ENCODE peak calls at places on chromosomes 6 and 20, in five cellular contexts. C is fibroblast of pulmonary artery, Q is upper lobe of right lung, U is AG10803, O is BE2C. Z is an unnamed sample.
A peak's percentile ranks its signal among the peaks of the same experiment; 100 is the strongest.

GRCh38 chr20:56691325-56691990 is 62.4 kb downstream of the TFAP2C start:
- DNase-seq in C (no peak), Q (no peak), U (no peak), O (no peak), Z (no peak)

GRCh38 chr6:21138359-21139094 is 455.0 kb upstream of the SOX4 start:
- DNase-seq in C (peak; percentile 10), Q (no peak), U (peak; percentile 56), O (no peak), Z (no peak)

GRCh38 chr20:63441777-63442493 is 30.5 kb downstream of the KCNQ2 start:
- DNase-seq in C (peak; percentile 33), Q (no peak), U (peak; percentile 13), O (peak; percentile 90), Z (peak; percentile 60)

GRCh38 chr6:105402090-105402980 is 547 bp downstream of the PREP start:
- DNase-seq in C (peak; percentile 49), Q (peak; percentile 62), U (peak; percentile 52), O (no peak), Z (peak; percentile 65)

GRCh38 chr20:57587278-57587988 is 26.5 kb downstream of the PCK1 start:
- DNase-seq in C (no peak), Q (no peak), U (no peak), O (no peak), Z (no peak)

GRCh38 chr6:35745480-35745879 is 8.6 kb downstream of the ARMC12 start:
- DNase-seq in C (no peak), Q (no peak), U (no peak), O (no peak), Z (no peak)

GRCh38 chr6:138382498-138383265 is 5.0 kb downstream of the SMIM28 start:
- DNase-seq in C (no peak), Q (no peak), U (no peak), O (no peak), Z (no peak)

GRCh38 chr20:31606928-31607639 is 2.0 kb downstream of the ID1 start:
- DNase-seq in C (peak; percentile 92), Q (peak; percentile 74), U (peak; percentile 41), O (peak; percentile 77), Z (no peak)

GRCh38 chr6:56091159-56091869 is 156.1 kb downstream of the COL21A1 start:
- DNase-seq in C (peak; percentile 88), Q (no peak), U (peak; percentile 86), O (no peak), Z (no peak)

GRCh38 chr6:170436209-170436809 is 116.8 kb downstream of the PSMB1 start:
- DNase-seq in C (no peak), Q (no peak), U (no peak), O (no peak), Z (no peak)

GRCh38 chr6:42320762-42321161 is 103.1 kb upstream of the MRPS10 start:
- DNase-seq in C (peak; percentile 56), Q (no peak), U (no peak), O (no peak), Z (no peak)

GRCh38 chr6:42318485-42318884 is 100.8 kb upstream of the MRPS10 start:
- DNase-seq in C (no peak), Q (no peak), U (no peak), O (no peak), Z (no peak)

GRCh38 chr6:42321976-42322375 is 104.3 kb upstream of the MRPS10 start:
- DNase-seq in C (no peak), Q (no peak), U (no peak), O (no peak), Z (no peak)

GRCh38 chr6:42326248-42326647 is 108.6 kb upstream of the MRPS10 start:
- DNase-seq in C (no peak), Q (no peak), U (no peak), O (no peak), Z (no peak)

GRCh38 chr6:42322676-42323075 is 105.0 kb upstream of the MRPS10 start:
- DNase-seq in C (no peak), Q (no peak), U (no peak), O (no peak), Z (no peak)
- TF ChIP-seq CTCF in C (no peak), Q (no peak), U (no peak), O (no peak), Z (peak; percentile 11)

GRCh38 chr6:28587011-28587745 is 61.5 kb downstream of the GPX5 start:
- DNase-seq in C (peak; percentile 50), Q (peak; percentile 90), U (no peak), O (peak; percentile 73), Z (peak; percentile 91)

GRCh38 chr6:28586273-28586672 is 60.6 kb downstream of the GPX5 start:
- DNase-seq in C (no peak), Q (no peak), U (no peak), O (no peak), Z (no peak)

GRCh38 chr6:28587746-28588075 is 62.0 kb downstream of the GPX5 start:
- DNase-seq in C (peak; percentile 10), Q (no peak), U (no peak), O (no peak), Z (no peak)

GRCh38 chr6:28583463-28583862 is 57.8 kb downstream of the GPX5 start:
- DNase-seq in C (no peak), Q (no peak), U (no peak), O (no peak), Z (no peak)

GRCh38 chr6:28585335-28585734 is 59.7 kb downstream of the GPX5 start:
- DNase-seq in C (peak; percentile 85), Q (no peak), U (no peak), O (no peak), Z (no peak)
- TF ChIP-seq CTCF in C (peak; percentile 40), Q (no peak), U (no peak), O (no peak), Z (no peak)

DNA sequence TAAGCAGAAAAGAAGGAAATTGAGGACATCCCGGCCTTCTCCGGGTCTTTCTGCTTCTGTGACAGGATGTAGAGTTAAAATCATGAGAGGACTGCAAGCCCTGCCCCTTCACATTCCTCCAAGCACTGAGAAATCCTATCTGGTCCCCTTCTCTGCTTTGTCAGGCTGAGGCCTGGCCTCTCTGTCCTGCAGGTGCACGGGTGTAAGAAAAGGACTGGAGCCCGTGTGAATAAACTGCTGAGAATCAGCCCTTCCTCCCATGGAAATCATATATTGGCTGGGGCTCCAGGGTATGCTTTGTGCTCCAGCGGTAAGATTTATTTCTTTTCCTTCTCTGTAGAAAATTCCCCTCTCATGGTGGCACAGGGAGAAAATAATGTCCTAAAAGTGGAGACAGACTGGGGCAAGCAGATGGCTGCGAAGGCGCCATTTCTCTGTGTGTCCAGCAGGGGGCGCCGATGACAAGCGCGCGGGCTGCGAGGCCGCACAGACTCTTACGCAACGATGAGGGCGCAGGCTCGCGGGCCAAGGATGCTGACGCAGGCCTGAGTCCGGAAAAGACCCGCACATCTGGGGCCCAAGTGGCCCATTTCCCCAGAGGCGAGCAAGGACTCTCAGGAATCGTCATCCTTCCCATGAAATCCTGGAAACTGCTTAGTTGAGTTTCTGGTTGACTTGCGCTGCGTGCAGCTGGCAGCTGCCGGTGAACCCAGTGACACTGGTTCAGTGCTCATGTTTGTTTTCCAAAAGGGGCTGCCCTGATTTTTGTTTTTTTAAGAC is 258.6 kb downstream of the ADGB start:
- DNase-seq in C (peak; percentile 94), Q (peak; percentile 90), U (peak; percentile 96), O (peak; percentile 89), Z (peak; percentile 80)
- TF ChIP-seq CTCF in C (peak; percentile 88), Q (peak; percentile 100), U (peak; percentile 87), O (peak; percentile 91), Z (peak; percentile 97)

GRCh38 chr20:53678315-53678989 is 84.8 kb upstream of the ZNF217 start:
- DNase-seq in C (no peak), Q (no peak), U (no peak), O (no peak), Z (no peak)
- TF ChIP-seq CTCF in C (peak; percentile 26), Q (no peak), U (peak; percentile 11), O (peak; percentile 4), Z (no peak)

GRCh38 chr6:12270551-12271228 is 19.5 kb upstream of the EDN1 start:
- DNase-seq in C (no peak), Q (no peak), U (no peak), O (no peak), Z (no peak)
- TF ChIP-seq CTCF in C (no peak), Q (no peak), U (no peak), O (no peak), Z (no peak)

DNA sequence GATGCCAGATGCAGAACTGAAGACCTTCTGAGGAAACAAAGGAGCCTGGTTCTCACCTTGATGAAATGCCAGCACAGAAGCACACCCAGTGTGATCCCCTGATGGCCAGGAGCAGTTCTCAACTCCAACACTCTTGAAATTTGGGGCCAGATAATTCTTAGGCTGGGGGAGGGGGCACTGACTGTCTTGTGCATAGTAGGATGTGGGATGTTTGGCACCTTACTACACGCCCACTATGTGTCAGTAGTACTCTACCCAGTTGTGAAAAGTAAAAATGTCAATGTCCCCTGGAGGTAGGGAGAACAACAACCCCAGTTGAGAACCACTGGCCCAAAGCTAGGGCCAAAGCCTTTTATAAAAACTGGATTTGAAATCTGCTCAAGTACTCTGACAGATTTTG is 398.3 kb upstream of the ARID1B start:
- DNase-seq in C (no peak), Q (no peak), U (no peak), O (no peak), Z (peak; percentile 20)
- TF ChIP-seq CTCF in C (no peak), Q (no peak), U (no peak), O (no peak), Z (peak; percentile 25)

DNA sequence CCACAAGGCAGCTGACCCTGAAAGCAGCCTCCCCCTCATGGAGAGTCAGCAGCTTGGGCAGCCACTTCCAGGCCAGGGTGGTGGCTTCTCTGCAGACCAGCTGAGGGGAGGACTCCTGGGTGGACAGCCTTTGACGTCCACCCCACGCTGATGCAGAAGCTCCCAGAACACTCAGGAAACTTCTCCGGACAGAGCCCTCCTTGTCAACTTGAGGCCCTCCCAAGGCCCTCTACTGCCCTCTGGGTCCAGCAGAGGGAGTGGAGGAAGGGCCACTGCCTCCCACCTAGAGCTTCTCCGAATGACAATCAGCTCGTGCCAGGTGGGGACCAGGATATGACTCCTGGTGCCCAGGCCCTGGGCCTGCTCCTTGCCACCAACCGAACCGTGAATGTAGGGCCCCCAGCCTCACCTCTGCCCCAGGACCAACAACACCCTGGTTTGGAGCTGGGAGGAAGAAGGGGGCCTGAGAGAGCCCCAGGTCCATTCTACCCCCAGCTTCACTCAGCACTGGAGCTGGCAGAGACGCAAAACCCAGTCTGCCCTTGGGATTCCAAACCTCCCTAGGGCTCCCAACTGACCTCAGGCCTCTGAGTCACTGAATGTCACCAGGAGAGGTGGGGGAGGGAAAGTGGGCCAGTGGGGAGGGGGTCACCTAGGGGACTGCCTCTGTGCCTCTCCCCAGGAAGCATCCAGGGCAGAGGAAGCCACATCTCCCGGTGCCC is 10.9 kb upstream of the SLC22A7 start:
- DNase-seq in C (no peak), Q (no peak), U (no peak), O (no peak), Z (no peak)
- TF ChIP-seq CTCF in C (no peak), Q (no peak), U (peak; percentile 11), O (peak; percentile 24), Z (no peak)

GRCh38 chr6:10250655-10251220 is 164.1 kb downstream of the TFAP2A start:
- DNase-seq in C (no peak), Q (no peak), U (no peak), O (no peak), Z (no peak)

GRCh38 chr6:10248378-10248843 is 166.5 kb downstream of the TFAP2A start:
- DNase-seq in C (peak; percentile 3), Q (no peak), U (peak; percentile 25), O (no peak), Z (peak; percentile 6)
- TF ChIP-seq CTCF in C (no peak), Q (no peak), U (no peak), O (no peak), Z (peak; percentile 3)